ENCODE peak calls at places on chromosomes 1 and 21, in five cellular contexts. One of them, this sample, is unnamed.

GRCh38 chr1:2493691-2494322 is 17.7 kb downstream of the PLCH2 start:
- DNase-seq in T-cell: peak
- DNase-seq in skeletal muscle cell: no peak
- DNase-seq in GF-D8: no peak
- DNase-seq in HuH-7.5: no peak
- DNase-seq in this sample: no peak

GRCh38 chr1:193338194-193338593 is 151.8 kb upstream of the B3GALT2 start:
- DNase-seq in T-cell: no peak
- DNase-seq in HuH-7.5: no peak
- DNase-seq in GF-D8: no peak
- DNase-seq in skeletal muscle cell: no peak
- DNase-seq in this sample: no peak

GRCh38 chr1:71343686-71344416 is 263.0 kb upstream of the ZRANB2 start:
- DNase-seq in T-cell: no peak
- DNase-seq in HuH-7.5: no peak
- DNase-seq in GF-D8: no peak
- DNase-seq in skeletal muscle cell: no peak
- DNase-seq in this sample: no peak

GRCh38 chr1:35810096-35810860 is 2.5 kb downstream of the AGO4 start:
- DNase-seq in T-cell: no peak
- DNase-seq in GF-D8: no peak
- DNase-seq in HuH-7.5: no peak
- DNase-seq in skeletal muscle cell: no peak
- DNase-seq in this sample: no peak

GRCh38 chr1:9867408-9868243 is 42.4 kb downstream of the CTNNBIP1 start:
- DNase-seq in GF-D8: no peak
- DNase-seq in HuH-7.5: peak
- DNase-seq in T-cell: peak
- DNase-seq in skeletal muscle cell: no peak
- DNase-seq in this sample: peak

GRCh38 chr1:1541956-1542765 is 1.7 kb upstream of the TMEM240 start:
- DNase-seq in T-cell: no peak
- DNase-seq in GF-D8: no peak
- DNase-seq in HuH-7.5: no peak
- DNase-seq in skeletal muscle cell: no peak
- DNase-seq in this sample: no peak

GRCh38 chr1:214514819-214515383 is 36.5 kb downstream of the PTPN14 start:
- DNase-seq in HuH-7.5: no peak
- DNase-seq in T-cell: no peak
- DNase-seq in GF-D8: no peak
- DNase-seq in skeletal muscle cell: no peak
- DNase-seq in this sample: no peak

GRCh38 chr21:44024895-44025353 is 12.8 kb downstream of the TRAPPC10 start:
- DNase-seq in T-cell: no peak
- DNase-seq in GF-D8: peak
- DNase-seq in HuH-7.5: no peak
- DNase-seq in skeletal muscle cell: no peak
- DNase-seq in this sample: peak

GRCh38 chr1:24932284-24932683 is 2.2 kb upstream of the RUNX3 start:
- DNase-seq in GF-D8: no peak
- DNase-seq in T-cell: no peak
- DNase-seq in HuH-7.5: peak
- DNase-seq in skeletal muscle cell: no peak
- DNase-seq in this sample: peak

GRCh38 chr1:150186789-150187559 is 37.3 kb downstream of the PLEKHO1 start:
- DNase-seq in skeletal muscle cell: no peak
- DNase-seq in HuH-7.5: peak
- DNase-seq in GF-D8: peak
- DNase-seq in T-cell: peak
- DNase-seq in this sample: no peak

GRCh38 chr1:54271341-54271740 is 71.4 kb downstream of the MRPL37 start:
- DNase-seq in T-cell: no peak
- DNase-seq in skeletal muscle cell: no peak
- DNase-seq in GF-D8: no peak
- DNase-seq in HuH-7.5: no peak
- DNase-seq in this sample: peak

GRCh38 chr1:117258791-117259190 is 48.1 kb upstream of the VTCN1 start:
- DNase-seq in GF-D8: no peak
- DNase-seq in skeletal muscle cell: no peak
- DNase-seq in HuH-7.5: no peak
- DNase-seq in T-cell: no peak
- DNase-seq in this sample: no peak

GRCh38 chr21:15815285-15815684 is 85.5 kb downstream of the USP25 start:
- DNase-seq in GF-D8: no peak
- DNase-seq in T-cell: no peak
- DNase-seq in skeletal muscle cell: no peak
- DNase-seq in HuH-7.5: no peak
- DNase-seq in this sample: no peak

GRCh38 chr1:228070851-228071250 is 11.7 kb upstream of the ARF1 start:
- DNase-seq in GF-D8: no peak
- DNase-seq in skeletal muscle cell: no peak
- DNase-seq in T-cell: no peak
- DNase-seq in HuH-7.5: no peak
- DNase-seq in this sample: no peak

GRCh38 chr1:34268311-34269042 is 91.8 kb downstream of the C1orf94 start:
- DNase-seq in GF-D8: no peak
- DNase-seq in HuH-7.5: no peak
- DNase-seq in skeletal muscle cell: peak
- DNase-seq in T-cell: no peak
- DNase-seq in this sample: no peak

GRCh38 chr1:147167361-147167760 is 4.9 kb downstream of the PRKAB2 start:
- DNase-seq in skeletal muscle cell: peak
- DNase-seq in T-cell: no peak
- DNase-seq in GF-D8: no peak
- DNase-seq in HuH-7.5: no peak
- DNase-seq in this sample: no peak

GRCh38 chr21:38212716-38213115 is 44.1 kb upstream of the KCNJ15 start:
- DNase-seq in GF-D8: no peak
- DNase-seq in HuH-7.5: no peak
- DNase-seq in skeletal muscle cell: no peak
- DNase-seq in T-cell: no peak
- DNase-seq in this sample: no peak

GRCh38 chr1:210394281-210394798 is 65.6 kb downstream of the HHAT start:
- DNase-seq in skeletal muscle cell: peak
- DNase-seq in T-cell: no peak
- DNase-seq in HuH-7.5: no peak
- DNase-seq in GF-D8: no peak
- DNase-seq in this sample: no peak

GRCh38 chr1:200139661-200140250 is 112.2 kb downstream of the NR5A2 start:
- DNase-seq in HuH-7.5: peak
- DNase-seq in skeletal muscle cell: peak
- DNase-seq in GF-D8: peak
- DNase-seq in T-cell: peak
- DNase-seq in this sample: no peak

GRCh38 chr1:226351709-226352108 is 42.7 kb upstream of the LIN9 start:
- DNase-seq in GF-D8: no peak
- DNase-seq in T-cell: no peak
- DNase-seq in skeletal muscle cell: no peak
- DNase-seq in HuH-7.5: no peak
- DNase-seq in this sample: no peak

GRCh38 chr1:117735045-117735992 is 129.5 kb downstream of the TENT5C start:
- DNase-seq in HuH-7.5: no peak
- DNase-seq in T-cell: no peak
- DNase-seq in GF-D8: no peak
- DNase-seq in skeletal muscle cell: no peak
- DNase-seq in this sample: peak

GRCh38 chr1:196558424-196558823 is 49.8 kb downstream of the KCNT2 start:
- DNase-seq in skeletal muscle cell: peak
- DNase-seq in GF-D8: no peak
- DNase-seq in HuH-7.5: no peak
- DNase-seq in T-cell: no peak
- DNase-seq in this sample: no peak

GRCh38 chr1:97630968-97631367 is 289.9 kb downstream of the DPYD start:
- DNase-seq in skeletal muscle cell: no peak
- DNase-seq in T-cell: no peak
- DNase-seq in HuH-7.5: no peak
- DNase-seq in GF-D8: no peak
- DNase-seq in this sample: peak

GRCh38 chr1:3978928-3979325 is 78.9 kb upstream of the C1orf174 start:
- DNase-seq in T-cell: no peak
- DNase-seq in HuH-7.5: no peak
- DNase-seq in GF-D8: no peak
- DNase-seq in skeletal muscle cell: no peak
- DNase-seq in this sample: no peak

GRCh38 chr1:84146375-84147032 is 2.4 kb downstream of the PRKACB start:
- DNase-seq in GF-D8: no peak
- DNase-seq in skeletal muscle cell: peak
- DNase-seq in HuH-7.5: no peak
- DNase-seq in T-cell: no peak
- DNase-seq in this sample: no peak

GRCh38 chr1:41754540-41754939 is 164.2 kb downstream of the HIVEP3 start:
- DNase-seq in T-cell: no peak
- DNase-seq in skeletal muscle cell: no peak
- DNase-seq in HuH-7.5: no peak
- DNase-seq in GF-D8: no peak
- DNase-seq in this sample: no peak

GRCh38 chr1:32470431-32470830 is 5.6 kb downstream of the ZBTB8B start:
- DNase-seq in T-cell: no peak
- DNase-seq in HuH-7.5: no peak
- DNase-seq in GF-D8: no peak
- DNase-seq in skeletal muscle cell: no peak
- DNase-seq in this sample: no peak

This sample was measured in heart left ventricle.